ENCODE peak calls at places on chromosome 3, in five cellular contexts. V is heart left ventricle, F is GM23338, O is Panc1, J is left lung. E is an unnamed sample.

GRCh38 chr3:169432692-169433432 is 230.7 kb downstream of the MECOM start:
- DNase-seq in V (no peak), F (no peak), O (no peak), J (no peak), E (no peak)

GRCh38 chr3:125109541-125109925 is 53.7 kb upstream of the HEG1 start:
- DNase-seq in V (no peak), F (no peak), O (no peak), J (no peak), E (no peak)

GRCh38 chr3:149231876-149232275 is 10.2 kb upstream of the CP start:
- DNase-seq in V (no peak), F (no peak), O (no peak), J (no peak), E (no peak)

GRCh38 chr3:5633960-5634359 is 446.5 kb downstream of the EDEM1 start:
- DNase-seq in V (no peak), F (no peak), O (no peak), J (peak; percentile 34), E (no peak)

GRCh38 chr3:53129344-53129743 is 891 bp downstream of the RFT1 start:
- DNase-seq in V (no peak), F (no peak), O (no peak), J (no peak), E (no peak)

GRCh38 chr3:169060037-169060436 is 603.5 kb downstream of the MECOM start:
- DNase-seq in V (no peak), F (no peak), O (no peak), J (no peak), E (peak; percentile 20)

GRCh38 chr3:44019736-44020135 is 221.9 kb upstream of the TOPAZ1 start:
- DNase-seq in V (no peak), F (peak; percentile 53), O (no peak), J (no peak), E (no peak)

GRCh38 chr3:79369306-79369705 is 398.5 kb downstream of the ROBO1 start:
- DNase-seq in V (no peak), F (peak; percentile 24), O (no peak), J (no peak), E (peak; percentile 22)

GRCh38 chr3:8769088-8769822 is at the start of gene OXTR:
- DNase-seq in V (peak; percentile 56), F (peak; percentile 92), O (peak; percentile 38), J (peak; percentile 89), E (peak; percentile 84)

GRCh38 chr3:16254933-16255725 is 9.6 kb downstream of the DPH3 start:
- DNase-seq in V (no peak), F (no peak), O (no peak), J (no peak), E (no peak)

GRCh38 chr3:190229632-190230424 is 92.4 kb downstream of the CLDN1 start:
- DNase-seq in V (no peak), F (no peak), O (peak; percentile 74), J (no peak), E (no peak)

GRCh38 chr3:23859012-23859743 is 53.4 kb downstream of the UBE2E1 start:
- DNase-seq in V (no peak), F (no peak), O (no peak), J (no peak), E (no peak)

GRCh38 chr3:77885381-77885780 is 845.5 kb downstream of the ROBO2 start:
- DNase-seq in V (no peak), F (no peak), O (no peak), J (no peak), E (no peak)

GRCh38 chr3:149367021-149367840 is 10.2 kb downstream of the TM4SF1 start:
- DNase-seq in V (no peak), F (peak; percentile 24), O (peak; percentile 96), J (no peak), E (peak; percentile 47)

GRCh38 chr3:21718943-21719591 is 31.9 kb downstream of the ZNF385D start:
- DNase-seq in V (no peak), F (peak; percentile 37), O (no peak), J (no peak), E (no peak)

GRCh38 chr3:97959863-97960262 is 12.4 kb downstream of the RIOX2 start:
- DNase-seq in V (no peak), F (no peak), O (no peak), J (no peak), E (no peak)

GRCh38 chr3:150484410-150484809 is 61.9 kb downstream of the SERP1 start:
- DNase-seq in V (no peak), F (no peak), O (no peak), J (no peak), E (no peak)

GRCh38 chr3:153640689-153641308 is 478.8 kb downstream of the RAP2B start:
- DNase-seq in V (no peak), F (peak; percentile 49), O (no peak), J (no peak), E (no peak)

GRCh38 chr3:125357032-125357658 is 18.0 kb downstream of the ZNF148 start:
- DNase-seq in V (peak; percentile 59), F (peak; percentile 78), O (no peak), J (peak; percentile 86), E (peak; percentile 44)

GRCh38 chr3:169455472-169455871 is 208.0 kb downstream of the MECOM start:
- DNase-seq in V (no peak), F (no peak), O (no peak), J (no peak), E (no peak)

GRCh38 chr3:43246956-43247355 is 39.4 kb upstream of the SNRK start:
- DNase-seq in V (peak; percentile 42), F (peak; percentile 25), O (no peak), J (no peak), E (no peak)

GRCh38 chr3:103203431-103203830 is 768.6 kb downstream of the ZPLD1 start:
- DNase-seq in V (no peak), F (no peak), O (no peak), J (no peak), E (no peak)

GRCh38 chr3:151770941-151771340 is 37.2 kb downstream of the AADACL2 start:
- DNase-seq in V (peak; percentile 61), F (no peak), O (no peak), J (peak; percentile 79), E (peak; percentile 89)

GRCh38 chr3:139353920-139354556 is 10.2 kb downstream of the MRPS22 start:
- DNase-seq in V (no peak), F (peak; percentile 74), O (peak; percentile 50), J (no peak), E (peak; percentile 75)

GRCh38 chr3:32759342-32759741 is 58.5 kb upstream of the TRIM71 start:
- DNase-seq in V (no peak), F (no peak), O (no peak), J (no peak), E (no peak)

GRCh38 chr3:33277193-33277882 is at the start of gene FBXL2:
- DNase-seq in V (peak; percentile 64), F (peak; percentile 96), O (no peak), J (peak; percentile 89), E (peak; percentile 80)

GRCh38 chr3:120659834-120660233 is 22.2 kb downstream of the HGD start:
- DNase-seq in V (no peak), F (no peak), O (no peak), J (no peak), E (no peak)

GRCh38 chr3:126858401-126858800 is 124.5 kb upstream of the PLXNA1 start:
- DNase-seq in V (no peak), F (no peak), O (no peak), J (no peak), E (no peak)

GRCh38 chr3:50388021-50388719 is 28.8 kb upstream of the TMEM115 start:
- DNase-seq in V (no peak), F (peak; percentile 64), O (no peak), J (no peak), E (peak; percentile 49)

GRCh38 chr3:196115678-196116083 is 33.8 kb upstream of the TFRC start:
- DNase-seq in V (no peak), F (no peak), O (no peak), J (no peak), E (no peak)

GRCh38 chr3:138078901-138079344 is 36.5 kb downstream of the DZIP1L start:
- DNase-seq in V (no peak), F (no peak), O (no peak), J (no peak), E (no peak)

GRCh38 chr3:184249412-184250166 is at the start of gene EEF1AKMT4:
- DNase-seq in V (peak; percentile 94), F (peak; percentile 99), O (peak; percentile 94), J (peak; percentile 96), E (peak; percentile 98)

GRCh38 chr3:182793663-182794454 is 555 bp downstream of the ATP11B start:
- DNase-seq in V (peak; percentile 40), F (peak; percentile 67), O (peak; percentile 35), J (peak; percentile 89), E (peak; percentile 56)

GRCh38 chr3:21825684-21826083 is 74.7 kb upstream of the ZNF385D start:
- DNase-seq in V (no peak), F (peak; percentile 62), O (no peak), J (no peak), E (no peak)

GRCh38 chr3:48609088-48610005 is at the start of gene UQCRC1:
- DNase-seq in V (peak; percentile 93), F (peak; percentile 95), O (peak; percentile 61), J (peak; percentile 99), E (peak; percentile 96)
- H3K4me3 ChIP-seq in V (peak within 1 kb of the TSS; percentile 73), F (peak within 1 kb of the TSS; percentile 88), O (peak within 1 kb of the TSS; percentile 86), J (peak within 1 kb of the TSS; percentile 93), E (peak within 1 kb of the TSS; percentile 95)

DNA sequence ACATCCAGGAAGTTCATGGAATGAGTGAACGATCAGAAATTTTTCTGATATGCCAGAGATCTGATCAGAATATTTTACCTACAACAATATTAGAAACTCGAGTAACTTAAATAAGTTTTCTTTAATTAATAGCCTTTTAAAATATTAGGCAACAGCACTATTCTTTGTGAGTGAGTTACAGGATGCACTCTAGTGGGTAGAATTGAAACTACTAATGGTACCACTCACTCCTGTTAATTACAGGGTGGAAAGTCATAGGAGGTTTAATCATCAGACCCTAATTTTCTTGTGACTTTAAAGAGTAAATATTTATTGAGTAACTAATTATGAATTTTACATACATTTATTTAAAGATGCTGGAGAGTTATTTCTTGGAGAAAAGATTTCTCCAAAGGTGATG is 217.3 kb downstream of the CACNA2D3 start:
- DNase-seq in V (no peak), F (no peak), O (no peak), J (no peak), E (no peak)
- H3K4me1 ChIP-seq in V (no peaks in the 10 kb centered on the region), F (no peaks in the 10 kb centered on the region), O (no peaks in the 10 kb centered on the region), J (no peaks in the 10 kb centered on the region), E (no peaks in the 10 kb centered on the region)

GRCh38 chr3:160768918-160769317 is 12.9 kb downstream of the PPM1L start:
- DNase-seq in V (no peak), F (no peak), O (no peak), J (no peak), E (no peak)

GRCh38 chr3:160774172-160774571 is 18.1 kb downstream of the PPM1L start:
- DNase-seq in V (no peak), F (no peak), O (no peak), J (no peak), E (no peak)

GRCh38 chr3:160768031-160768430 is 12.0 kb downstream of the PPM1L start:
- DNase-seq in V (no peak), F (no peak), O (no peak), J (no peak), E (no peak)

GRCh38 chr3:160773722-160774121 is 17.7 kb downstream of the PPM1L start:
- DNase-seq in V (no peak), F (no peak), O (no peak), J (no peak), E (no peak)

GRCh38 chr3:160771811-160772459 is 15.9 kb downstream of the PPM1L start:
- DNase-seq in V (no peak), F (no peak), O (no peak), J (no peak), E (no peak)
- TF ChIP-seq CTCF in V (no peak), F (no peak), O (no peak), J (no peak), E (no peak)

GRCh38 chr3:72438072-72438471 is 410.2 kb downstream of the SHQ1 start:
- DNase-seq in V (no peak), F (no peak), O (no peak), J (no peak), E (no peak)
- H3K4me3 ChIP-seq in V (no peak overlapping the region), F (no peak overlapping the region), O (no peak overlapping the region), J (no peak overlapping the region), E (no peak overlapping the region)